ENCODE peak calls at places on chromosomes 3 and 15, in seven cellular contexts. Q is WERI-Rb-1, Y is neuronal stem cell, W is lower lobe of right lung, N is H9, J is IMR-90, C is tibial nerve. O is an unnamed sample. For H3K27me3 and H3K9me3, the result is how much of the 10 kb centered on the place peaks cover.

GRCh38 chr3:127443581-127444375 is 146.8 kb downstream of the TPRA1 start:
- DNase-seq in Q (peak), N (peak), W (peak), Y (no peak), C (no peak), J (no peak), O (no peak)

GRCh38 chr3:13009132-13009945 is 63.9 kb downstream of the IQSEC1 start:
- DNase-seq in W (peak), Q (no peak), Y (no peak), J (no peak), N (no peak), C (no peak), O (peak)

GRCh38 chr3:67691207-67691606 is 36.8 kb upstream of the SUCLG2 start:
- DNase-seq in W (no peak), Y (no peak), C (no peak), N (no peak), J (no peak), Q (no peak), O (no peak)

GRCh38 chr3:74314696-74315095 is 299.8 kb downstream of the CNTN3 start:
- DNase-seq in W (no peak), Q (no peak), C (no peak), Y (no peak), J (peak), N (no peak), O (no peak)

GRCh38 chr15:76206325-76206976 is 104.8 kb downstream of the ETFA start:
- DNase-seq in J (peak), C (peak), W (peak), Q (no peak), Y (no peak), N (no peak), O (no peak)

GRCh38 chr15:68493629-68494028 is 61.7 kb upstream of the ITGA11 start:
- DNase-seq in J (no peak), W (no peak), Y (no peak), N (no peak), Q (no peak), C (no peak), O (no peak)

GRCh38 chr3:55592572-55592971 is 105.5 kb upstream of the WNT5A start:
- DNase-seq in C (no peak), W (no peak), Q (no peak), J (no peak), N (no peak), Y (no peak), O (no peak)

GRCh38 chr3:139547666-139548065 is 8.1 kb upstream of the RBP1 start:
- DNase-seq in Y (no peak), Q (no peak), J (no peak), C (no peak), N (no peak), W (no peak), O (no peak)

GRCh38 chr3:77254967-77255831 is 215.3 kb downstream of the ROBO2 start:
- DNase-seq in N (peak), Q (peak), W (no peak), C (no peak), J (peak), Y (peak), O (no peak)

GRCh38 chr15:52144656-52145055 is 32.1 kb upstream of the BCL2L10 start:
- DNase-seq in W (no peak), C (no peak), J (peak), Q (no peak), Y (no peak), N (no peak), O (no peak)

GRCh38 chr15:92413511-92413910 is 19.8 kb downstream of the ST8SIA2 start:
- DNase-seq in J (no peak), Y (peak), Q (no peak), W (no peak), C (no peak), N (no peak), O (no peak)

GRCh38 chr3:66442254-66443249 is 58.3 kb downstream of the LRIG1 start:
- DNase-seq in J (peak), N (peak), Q (no peak), W (peak), Y (no peak), C (peak), O (no peak)

DNA sequence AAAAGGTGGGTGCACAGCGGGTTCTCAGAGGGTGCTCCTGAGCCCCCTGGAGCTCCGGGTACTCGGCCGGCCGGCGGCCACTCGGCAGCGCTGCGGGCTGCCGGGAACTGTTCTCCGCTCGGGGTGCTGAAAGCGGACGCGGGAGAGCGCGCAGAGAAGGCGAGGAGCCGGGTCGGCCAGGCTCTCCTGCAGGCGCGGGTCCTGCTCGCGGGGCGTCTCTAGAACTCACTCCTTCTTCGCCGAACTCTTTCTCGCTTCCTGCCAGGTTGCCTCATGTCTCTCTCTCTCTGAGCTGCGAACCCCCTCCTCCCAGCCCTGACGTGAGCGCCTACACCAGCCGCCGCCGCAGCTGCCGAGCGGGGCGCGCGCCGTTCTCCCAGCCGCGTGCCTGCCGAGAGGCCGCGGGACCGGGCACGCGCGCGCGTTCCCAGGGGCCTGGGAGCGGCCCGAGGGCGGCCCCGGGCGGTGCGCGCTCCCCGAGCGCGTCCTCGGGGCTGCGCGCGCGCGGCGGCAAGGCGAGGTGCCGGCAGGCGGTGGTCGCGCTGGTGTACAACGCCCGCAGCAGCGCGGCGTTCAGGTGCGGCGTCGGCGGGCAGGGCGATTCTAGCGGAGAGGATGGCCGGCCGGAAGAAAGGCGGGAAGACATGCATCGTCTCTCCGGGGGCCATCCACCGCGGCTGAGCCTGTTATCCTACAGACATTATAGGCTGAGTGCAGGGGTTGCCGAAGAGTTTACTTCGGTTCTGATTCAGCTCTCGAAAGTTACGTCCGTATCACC is at the start of gene PEX5L:
- DNase-seq in Y (peak), N (peak), W (peak), J (peak), C (no peak), Q (peak), O (no peak)
- H3K27me3 ChIP-seq in Y (under half), N (under half), W (under half), J (under half), C (under half), Q (under half), O (half or more)

GRCh38 chr15:34155859-34156258 is 54.0 kb downstream of the PGBD4 start:
- DNase-seq in C (no peak), N (no peak), J (no peak), W (no peak), Q (no peak), Y (no peak), O (no peak)
- H3K9me3 ChIP-seq in C (under half), N (under half), J (under half), W (under half), Q (under half), Y (under half), O (under half)

GRCh38 chr3:128497305-128498126 is 4.5 kb upstream of the GATA2 start:
- DNase-seq in N (peak), C (no peak), Y (no peak), W (peak), J (no peak), Q (peak), O (peak)
- H3K27me3 ChIP-seq in N (under half), C (half or more), Y (half or more), W (half or more), J (under half), Q (half or more), O (half or more)

DNA sequence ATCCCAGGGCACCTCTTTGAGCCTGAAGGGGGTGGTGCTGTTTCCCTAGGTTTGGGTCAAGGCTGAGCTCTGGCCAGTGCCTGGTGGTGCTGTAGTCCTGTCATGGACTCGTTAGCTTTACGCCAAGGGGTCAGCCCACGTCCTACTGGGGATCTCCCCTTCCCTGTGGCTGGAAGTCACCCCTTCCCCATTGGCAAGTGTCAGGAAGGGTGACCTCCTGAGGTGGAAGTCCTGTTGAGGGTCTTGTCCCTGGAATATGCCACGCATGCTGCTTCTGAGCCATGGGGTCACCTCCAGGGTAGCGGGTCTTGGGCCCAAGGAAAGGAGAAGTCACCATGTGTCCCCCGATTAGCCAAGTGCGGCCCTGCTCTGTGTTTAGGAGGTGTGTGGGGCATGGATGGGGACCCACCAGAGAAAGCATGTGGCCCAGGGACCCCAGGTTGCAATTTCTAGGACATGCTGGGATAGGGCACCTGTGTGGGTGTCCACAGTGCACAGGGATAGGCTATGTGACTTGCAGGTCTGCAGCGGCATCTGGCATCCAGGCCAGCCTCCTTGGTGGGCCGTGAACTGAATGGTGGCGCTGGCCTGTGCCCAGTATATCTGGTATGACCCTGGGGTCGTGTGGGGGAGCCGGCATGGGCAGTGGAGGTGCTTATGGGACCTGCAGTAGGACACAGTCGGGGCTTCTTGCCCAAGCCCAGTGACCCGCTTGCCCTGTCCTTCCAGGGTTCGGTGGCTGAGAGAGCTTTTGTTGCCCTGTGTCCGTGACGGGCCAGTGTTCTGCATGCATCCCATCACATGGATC is 226.7 kb downstream of the SNRPN start:
- DNase-seq in W (peak), J (no peak), Y (no peak), N (peak), Q (peak), C (no peak), O (no peak)
- H3K9me3 ChIP-seq in W (under half), J (half or more), Y (under half), N (half or more), Q (under half), C (under half), O (under half)

GRCh38 chr15:48143856-48144255 is 23.1 kb downstream of the SLC24A5 start:
- DNase-seq in Q (no peak), N (no peak), Y (no peak), W (no peak), J (peak), C (no peak), O (no peak)

GRCh38 chr15:48145923-48146322 is 25.1 kb downstream of the SLC24A5 start:
- DNase-seq in Y (no peak), J (peak), Q (no peak), C (no peak), W (no peak), N (no peak), O (no peak)

GRCh38 chr15:48147358-48147757 is 26.6 kb downstream of the SLC24A5 start:
- DNase-seq in J (peak), N (no peak), W (no peak), Y (no peak), Q (no peak), C (no peak), O (no peak)

GRCh38 chr15:48149858-48150257 is 28.2 kb downstream of the MYEF2 start:
- DNase-seq in Q (no peak), Y (no peak), J (peak), C (no peak), N (no peak), W (no peak), O (no peak)

DNA sequence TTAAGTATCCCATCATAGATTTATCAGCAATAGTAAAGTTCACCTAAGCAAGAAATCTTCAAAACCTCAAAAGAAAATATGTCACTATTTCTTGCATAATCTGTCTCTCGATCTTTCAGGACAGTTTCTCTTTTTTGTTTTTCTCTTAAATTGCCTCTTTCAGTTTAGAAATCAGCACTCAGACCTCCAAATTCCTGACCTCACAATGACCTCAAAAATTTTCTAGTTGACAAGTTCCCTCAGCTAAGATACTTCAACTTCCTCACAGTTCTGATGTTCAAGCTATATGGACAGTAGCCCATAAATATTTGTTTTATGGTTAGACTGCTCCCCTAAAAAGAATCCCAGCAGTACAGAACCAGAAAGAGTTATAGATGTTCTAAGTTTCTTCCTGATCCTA is 24.1 kb downstream of the SLC24A5 start:
- DNase-seq in J (peak), N (no peak), Q (no peak), W (no peak), C (no peak), Y (no peak), O (no peak)
- H3K27me3 ChIP-seq in J (under half), N (under half), Q (under half), W (under half), C (under half), Y (under half), O (under half)

DNA sequence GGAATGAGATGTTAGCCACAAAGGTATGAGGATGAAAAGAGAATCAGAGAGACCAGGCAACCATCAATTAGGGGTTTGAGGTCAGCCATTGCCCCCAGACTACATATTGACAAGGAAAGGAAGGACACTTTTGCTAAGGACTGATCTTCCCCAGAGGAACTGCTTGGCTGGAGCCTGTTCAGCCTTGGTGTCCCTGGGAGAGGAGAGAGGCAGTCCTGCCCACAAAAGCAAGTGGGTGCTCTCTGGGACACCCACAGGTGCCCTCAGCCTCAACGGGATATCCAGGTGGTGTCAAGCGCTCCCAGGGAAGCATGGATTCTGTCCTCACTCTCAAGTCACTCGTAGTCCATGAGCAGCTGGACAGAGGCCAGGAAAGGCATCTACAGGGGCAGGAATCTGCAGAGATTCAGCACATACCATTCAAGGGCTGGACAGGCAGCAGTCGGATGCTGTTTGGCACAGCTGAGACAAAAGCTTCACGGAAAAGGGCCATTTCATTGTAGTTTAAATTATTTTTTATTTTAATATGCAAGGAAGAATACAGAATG is 166.2 kb downstream of the UACA start:
- DNase-seq in N (peak), C (no peak), W (no peak), J (no peak), Y (no peak), Q (no peak), O (no peak)
- H3K9me3 ChIP-seq in N (under half), C (under half), W (under half), J (under half), Y (under half), Q (under half), O (under half)

DNA sequence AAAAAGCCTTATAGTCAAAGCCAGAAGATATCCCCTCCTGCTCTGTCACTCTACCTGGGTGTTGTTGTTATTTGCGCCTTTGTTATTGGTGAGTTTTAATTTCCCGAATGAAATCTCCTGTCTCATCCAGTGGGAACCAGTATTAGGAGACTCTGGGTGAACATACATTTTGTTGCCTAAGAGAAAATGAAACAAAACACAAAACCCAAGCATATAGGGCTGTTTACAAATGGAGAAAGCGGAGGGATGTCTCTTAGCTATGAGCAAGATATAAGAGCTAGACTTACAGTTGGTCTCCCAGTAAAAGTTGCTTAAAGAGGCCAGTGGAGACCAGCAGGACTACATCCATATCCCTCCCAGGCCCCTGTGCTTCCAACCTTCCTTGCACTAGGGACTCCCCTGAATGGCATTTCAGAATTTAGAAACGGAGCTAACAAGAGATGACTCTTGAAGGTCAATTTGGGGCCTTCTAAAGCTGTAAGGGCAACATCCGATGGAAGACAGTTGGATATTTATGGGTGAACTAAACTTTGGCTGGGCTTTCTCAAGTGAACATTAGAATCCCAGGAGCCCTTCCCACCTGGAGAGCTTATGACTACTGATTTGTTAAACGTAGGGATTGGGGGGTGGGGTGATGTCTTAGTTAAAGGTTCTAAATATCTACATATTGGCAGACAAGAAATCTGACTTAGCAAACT is 2.7 kb downstream of the EOMES start:
- DNase-seq in Q (no peak), Y (no peak), N (no peak), C (no peak), J (no peak), W (no peak), O (no peak)
- H3K27me3 ChIP-seq in Q (half or more), Y (half or more), N (half or more), C (half or more), J (half or more), W (half or more), O (half or more)

GRCh38 chr3:137767146-137768020 is 3.3 kb downstream of the SOX14 start:
- DNase-seq in C (no peak), N (peak), Y (no peak), W (no peak), J (no peak), Q (peak), O (no peak)

GRCh38 chr3:137770066-137770805 is 6.1 kb downstream of the SOX14 start:
- DNase-seq in Y (no peak), W (no peak), N (peak), J (no peak), C (no peak), Q (no peak), O (no peak)

GRCh38 chr3:137769321-137770065 is 5.4 kb downstream of the SOX14 start:
- DNase-seq in C (no peak), N (no peak), Y (no peak), Q (no peak), W (no peak), J (no peak), O (no peak)

GRCh38 chr3:137768021-137768360 is 3.9 kb downstream of the SOX14 start:
- DNase-seq in Q (no peak), W (no peak), J (no peak), N (no peak), Y (no peak), C (no peak), O (no peak)

DNA sequence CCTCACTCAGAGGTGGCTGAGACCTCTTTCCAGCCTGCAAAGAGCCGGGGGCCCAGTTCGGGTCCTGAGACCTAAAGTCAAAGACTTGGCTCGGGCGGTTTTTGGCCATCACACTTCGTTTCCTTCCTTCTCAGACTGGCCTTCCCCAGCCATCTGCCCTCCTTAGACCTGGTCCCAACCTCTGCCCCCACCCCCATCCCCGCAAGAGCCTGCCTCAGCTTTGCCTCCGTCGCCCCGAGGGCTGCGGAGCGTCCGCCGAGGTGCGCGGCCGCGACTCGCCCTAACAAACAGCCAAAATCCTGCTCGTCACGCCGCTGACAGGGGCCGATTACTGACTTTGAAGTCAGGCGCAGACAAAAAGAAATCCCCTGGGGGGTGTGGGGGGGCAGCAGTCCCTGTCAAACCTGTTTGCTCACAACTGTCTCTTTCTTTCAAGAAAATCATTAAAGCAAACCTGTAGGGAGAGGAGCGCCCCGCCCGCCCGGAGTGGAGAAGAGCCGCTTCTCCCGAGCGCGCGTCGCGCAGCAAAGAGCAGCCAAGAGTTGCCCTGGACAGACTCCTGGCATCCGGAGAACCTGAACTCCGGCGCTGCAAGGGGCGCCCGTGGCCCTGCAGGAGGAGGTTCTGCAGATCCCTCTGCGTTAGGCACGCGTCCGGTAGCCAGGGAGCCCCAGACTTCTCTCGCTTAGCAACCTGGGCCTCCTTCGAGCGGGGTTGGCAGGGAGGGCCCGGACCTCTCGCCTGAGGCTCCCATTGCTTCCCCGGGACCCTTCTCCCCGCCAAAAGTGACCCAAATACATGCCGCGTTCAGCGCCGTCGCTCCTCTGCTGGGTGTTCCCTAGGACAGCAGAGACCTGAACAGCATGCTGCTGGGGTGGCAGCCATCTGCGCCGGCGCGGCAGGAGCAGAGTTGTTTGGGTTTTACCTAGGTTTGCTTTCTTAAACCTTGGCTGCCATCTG is 4.5 kb downstream of the SOX14 start:
- DNase-seq in W (no peak), Y (no peak), J (no peak), N (peak), C (no peak), Q (no peak), O (no peak)
- H3K9me3 ChIP-seq in W (under half), Y (under half), J (under half), N (under half), C (under half), Q (under half), O (under half)